ENCODE peak calls at places on chromosomes 6 and 20, in eight cellular contexts. A is right lobe of liver, Z is osteoblast, J is pancreas, M is glutamatergic neuron, O is Caco-2, P is RWPE1, Y is ovary. F is an unnamed sample.

GRCh38 chr6:80541186-80541585 is 434.7 kb downstream of the BCKDHB start:
- DNase-seq in O (no peak), Y (no peak), A (no peak), J (no peak), P (peak; percentile 91), M (no peak), Z (peak; percentile 68), F (no peak)

GRCh38 chr6:103011605-103012004 is 1618.1 kb downstream of the GRIK2 start:
- DNase-seq in J (no peak), M (no peak), O (no peak), Y (no peak), Z (no peak), P (no peak), A (no peak), F (no peak)

GRCh38 chr6:169571123-169571962 is 130.5 kb downstream of the WDR27 start:
- DNase-seq in P (peak; percentile 60), A (no peak), J (no peak), O (no peak), Y (no peak), M (no peak), Z (peak; percentile 93), F (no peak)

GRCh38 chr6:17585766-17586502 is 14.2 kb upstream of the FAM8A1 start:
- DNase-seq in M (no peak), O (peak; percentile 56), J (no peak), Y (no peak), Z (no peak), P (peak; percentile 26), A (no peak), F (no peak)

GRCh38 chr6:31952140-31952805 is 6.4 kb downstream of the CFB start:
- DNase-seq in M (peak; percentile 83), Y (peak; percentile 68), J (peak; percentile 34), Z (peak; percentile 96), P (peak; percentile 53), A (peak; percentile 69), O (peak; percentile 65), F (no peak)

GRCh38 chr6:158416841-158417759 is 104.8 kb downstream of the TULP4 start:
- DNase-seq in P (no peak), O (no peak), Z (no peak), J (no peak), M (no peak), A (no peak), Y (no peak), F (no peak)

GRCh38 chr20:52049001-52049731 is 142.4 kb downstream of the ZFP64 start:
- DNase-seq in A (no peak), J (no peak), Y (no peak), P (no peak), M (no peak), O (peak; percentile 53), Z (peak; percentile 82), F (no peak)

GRCh38 chr6:16388488-16388887 is 150.1 kb downstream of the GMPR start:
- DNase-seq in O (no peak), Z (no peak), M (no peak), A (no peak), Y (no peak), P (no peak), J (no peak), F (no peak)

GRCh38 chr20:62387993-62388635 is 1.2 kb downstream of the RPS21 start:
- DNase-seq in M (no peak), Z (no peak), Y (no peak), A (no peak), J (no peak), O (no peak), P (no peak), F (no peak)

GRCh38 chr20:62389601-62390087 is 2.7 kb downstream of the RPS21 start:
- DNase-seq in Z (no peak), P (no peak), J (no peak), Y (no peak), A (no peak), O (no peak), M (no peak), F (no peak)

GRCh38 chr20:62390306-62391164 is 3.6 kb downstream of the RPS21 start:
- DNase-seq in Y (no peak), P (no peak), O (no peak), M (no peak), J (no peak), Z (no peak), A (no peak), F (no peak)

GRCh38 chr20:62387219-62387913 is 463 bp downstream of the RPS21 start:
- DNase-seq in J (no peak), A (no peak), M (no peak), Y (no peak), O (no peak), Z (no peak), P (no peak), F (no peak)

DNA sequence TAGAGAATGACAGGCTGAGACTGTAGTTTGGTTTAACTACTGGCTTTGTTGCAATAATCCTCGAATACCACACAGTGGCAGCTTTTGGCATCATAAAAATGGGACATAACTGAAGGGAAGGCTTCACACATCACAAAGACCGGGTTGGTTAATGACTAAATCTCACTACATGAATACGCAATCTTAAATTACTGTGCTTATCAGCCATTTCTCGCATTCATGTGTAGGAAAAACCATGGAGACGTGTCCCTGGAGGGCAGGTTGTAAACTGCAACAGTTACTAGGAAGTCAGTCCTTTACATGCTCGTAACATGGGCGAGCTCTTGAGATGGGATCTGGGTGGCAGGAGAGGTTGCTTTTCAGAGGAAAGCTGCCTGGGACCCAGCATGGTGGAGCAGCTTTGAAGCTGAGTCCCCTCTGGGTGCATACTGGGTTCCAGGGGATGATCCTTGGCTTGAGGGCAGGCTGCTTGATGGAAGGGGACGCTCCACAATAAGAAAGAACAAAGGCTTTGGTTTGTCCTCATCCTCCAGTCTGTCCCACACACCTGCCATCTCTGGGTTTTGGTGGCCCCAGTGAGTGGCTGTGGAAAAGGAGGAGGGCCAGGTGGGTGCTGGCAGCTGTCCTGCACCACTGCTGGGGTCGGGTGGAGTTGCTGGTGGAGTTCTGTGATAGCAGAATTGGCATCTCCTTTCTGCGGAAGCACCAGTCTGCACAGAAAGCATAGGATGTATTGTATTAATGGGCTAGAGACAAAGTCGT is 2.1 kb downstream of the RPS21 start:
- DNase-seq in Z (no peak), A (no peak), J (no peak), Y (no peak), P (no peak), O (no peak), M (no peak), F (no peak)
- TF ChIP-seq CTCF in Z (no peak), A (no peak), J (no peak), Y (no peak), P (no peak), O (no peak), M (no peak), F (peak; percentile 16)

GRCh38 chr6:109096198-109096597 is 891 bp downstream of the CEP57L1 start:
- DNase-seq in M (no peak), Y (no peak), A (no peak), J (no peak), P (no peak), O (no peak), Z (peak; percentile 56), F (no peak)

GRCh38 chr6:109095821-109096084 is 446 bp downstream of the CEP57L1 start:
- DNase-seq in J (no peak), O (no peak), M (no peak), Z (no peak), P (no peak), Y (no peak), A (no peak), F (no peak)

GRCh38 chr6:109093732-109094131 is 914 bp downstream of the SESN1 start:
- DNase-seq in A (no peak), J (no peak), M (no peak), P (peak; percentile 14), Z (no peak), Y (no peak), O (no peak), F (no peak)

GRCh38 chr6:109094351-109095035 is at the start of gene SESN1:
- DNase-seq in A (peak; percentile 96), M (peak; percentile 95), O (peak; percentile 92), P (peak; percentile 94), J (peak; percentile 92), Y (peak; percentile 91), Z (peak; percentile 98), F (peak; percentile 99)

GRCh38 chr6:109095036-109095820 is at the start of gene CEP57L1:
- DNase-seq in O (peak; percentile 98), J (peak; percentile 91), P (peak; percentile 89), Y (peak; percentile 98), M (peak; percentile 100), Z (peak; percentile 92), A (peak; percentile 99), F (peak; percentile 97)
- TF ChIP-seq CTCF in O (no peak), J (no peak), P (no peak), Y (no peak), M (no peak), Z (no peak), A (no peak), F (no peak)

GRCh38 chr20:50649587-50649986 is 41.8 kb downstream of the RIPOR3 start:
- DNase-seq in O (no peak), A (no peak), J (no peak), Y (no peak), Z (no peak), M (no peak), P (no peak), F (no peak)

GRCh38 chr20:50645253-50646068 is 45.9 kb downstream of the RIPOR3 start:
- DNase-seq in J (peak; percentile 84), P (peak; percentile 100), M (peak; percentile 69), A (no peak), O (peak; percentile 99), Y (peak; percentile 89), Z (peak; percentile 96), F (no peak)

GRCh38 chr20:50642288-50642803 is 49.0 kb downstream of the RIPOR3 start:
- DNase-seq in O (no peak), M (no peak), A (no peak), Z (no peak), P (no peak), Y (no peak), J (no peak), F (no peak)

GRCh38 chr20:50648651-50649050 is 42.7 kb downstream of the RIPOR3 start:
- DNase-seq in M (no peak), A (no peak), P (no peak), J (no peak), O (no peak), Z (no peak), Y (no peak), F (no peak)

DNA sequence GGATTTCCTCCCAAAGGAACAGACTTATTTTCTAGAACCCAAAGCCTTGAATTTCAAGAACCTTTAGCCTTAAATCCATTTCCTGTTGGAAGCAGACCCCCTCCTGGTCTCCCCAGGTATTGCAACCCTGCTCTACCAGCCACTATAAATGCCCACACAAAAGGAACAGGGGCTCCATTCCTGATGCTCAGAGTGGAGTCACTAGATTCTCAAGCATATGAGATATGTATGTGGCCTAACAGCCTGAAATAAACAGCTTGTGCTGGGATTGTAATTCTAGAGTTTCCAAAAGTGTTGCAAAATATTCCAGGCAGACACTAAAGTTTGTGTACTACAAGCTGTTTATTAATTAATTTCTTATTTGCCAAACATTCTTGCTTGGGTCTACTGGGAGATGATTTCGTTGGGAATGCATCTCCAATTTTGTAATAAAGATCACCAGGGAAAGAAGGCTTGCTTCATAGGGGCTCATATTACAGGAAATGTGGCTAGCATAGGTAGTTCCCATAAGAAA is 44.8 kb downstream of the RIPOR3 start:
- DNase-seq in M (no peak), P (no peak), Z (peak; percentile 74), O (no peak), J (no peak), A (no peak), Y (no peak), F (no peak)
- TF ChIP-seq CTCF in M (peak; percentile 48), P (no peak), Z (peak; percentile 40), O (peak; percentile 62), J (no peak), A (peak; percentile 7), Y (no peak), F (peak; percentile 56)

GRCh38 chr6:100780648-100781047 is 100.5 kb downstream of the ASCC3 start:
- DNase-seq in M (no peak), P (peak; percentile 1), Z (no peak), Y (no peak), O (no peak), A (no peak), J (no peak), F (no peak)

GRCh38 chr6:100774681-100775080 is 106.4 kb downstream of the ASCC3 start:
- DNase-seq in A (no peak), Z (no peak), P (no peak), J (no peak), M (no peak), Y (no peak), O (no peak), F (no peak)

DNA sequence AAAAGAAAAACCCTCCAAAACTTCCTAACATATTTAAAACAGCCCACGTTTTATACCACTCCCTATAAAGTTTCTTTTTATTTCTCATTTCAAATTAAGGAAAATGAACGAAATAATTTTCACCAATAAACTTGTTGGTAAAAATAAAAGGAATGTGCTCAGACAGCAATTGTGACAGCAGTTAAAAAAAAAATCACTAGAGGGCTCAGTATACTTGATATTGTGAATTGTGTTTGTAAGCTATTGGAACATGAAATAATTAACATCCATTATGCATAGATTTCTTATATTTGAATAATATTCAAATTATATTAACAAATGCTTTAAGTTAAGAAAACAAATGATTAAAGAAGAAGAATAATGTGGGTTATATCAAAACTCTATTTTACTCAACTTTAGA is 105.5 kb downstream of the ASCC3 start:
- DNase-seq in Y (no peak), A (no peak), J (no peak), P (no peak), Z (no peak), M (no peak), O (no peak), F (no peak)
- TF ChIP-seq CTCF in Y (no peak), A (peak; percentile 40), J (no peak), P (peak; percentile 29), Z (peak; percentile 34), M (no peak), O (no peak), F (peak; percentile 75)